ENCODE peak calls at places on chromosomes 1 and 21, in nine cellular contexts. One of them, this sample, is unnamed.

GRCh38 chr1:18470650-18471355 is 9.9 kb upstream of the KLHDC7A start:
- DNase-seq in astrocyte: no peak
- DNase-seq in endodermal cell: peak; percentile 51
- DNase-seq in A549: no peak
- DNase-seq in uterus: no peak
- DNase-seq in AG04450: no peak
- DNase-seq in psoas muscle: no peak
- DNase-seq in colonic mucosa: no peak
- DNase-seq in WERI-Rb-1: no peak
- DNase-seq in this sample: no peak

GRCh38 chr1:183164963-183165362 is 21.1 kb upstream of the LAMC2 start:
- DNase-seq in astrocyte: peak; percentile 36
- DNase-seq in endodermal cell: no peak
- DNase-seq in A549: no peak
- DNase-seq in uterus: no peak
- DNase-seq in AG04450: no peak
- DNase-seq in psoas muscle: no peak
- DNase-seq in colonic mucosa: no peak
- DNase-seq in WERI-Rb-1: no peak
- DNase-seq in this sample: no peak

GRCh38 chr21:43600642-43601397 is 58.5 kb downstream of the HSF2BP start:
- DNase-seq in astrocyte: peak; percentile 98
- DNase-seq in endodermal cell: no peak
- DNase-seq in A549: no peak
- DNase-seq in uterus: no peak
- DNase-seq in AG04450: peak; percentile 84
- DNase-seq in psoas muscle: no peak
- DNase-seq in colonic mucosa: no peak
- DNase-seq in WERI-Rb-1: peak; percentile 51
- DNase-seq in this sample: no peak

GRCh38 chr1:119587328-119587727 is 60.7 kb downstream of the ZNF697 start:
- DNase-seq in astrocyte: peak; percentile 58
- DNase-seq in endodermal cell: no peak
- DNase-seq in A549: no peak
- DNase-seq in uterus: no peak
- DNase-seq in AG04450: no peak
- DNase-seq in psoas muscle: no peak
- DNase-seq in colonic mucosa: no peak
- DNase-seq in WERI-Rb-1: no peak
- DNase-seq in this sample: no peak

GRCh38 chr1:113657126-113657525 is 102.2 kb downstream of the PHTF1 start:
- DNase-seq in astrocyte: no peak
- DNase-seq in endodermal cell: no peak
- DNase-seq in A549: no peak
- DNase-seq in uterus: no peak
- DNase-seq in AG04450: no peak
- DNase-seq in psoas muscle: no peak
- DNase-seq in colonic mucosa: no peak
- DNase-seq in WERI-Rb-1: no peak
- DNase-seq in this sample: no peak

GRCh38 chr1:98086796-98087195 is 166.0 kb upstream of the DPYD start:
- DNase-seq in astrocyte: peak; percentile 100
- DNase-seq in endodermal cell: peak; percentile 48
- DNase-seq in A549: peak; percentile 66
- DNase-seq in uterus: no peak
- DNase-seq in AG04450: peak; percentile 92
- DNase-seq in psoas muscle: no peak
- DNase-seq in colonic mucosa: no peak
- DNase-seq in WERI-Rb-1: no peak
- DNase-seq in this sample: no peak

GRCh38 chr1:92784051-92784638 is 763 bp downstream of the EVI5 start:
- DNase-seq in astrocyte: peak; percentile 71
- DNase-seq in endodermal cell: peak; percentile 68
- DNase-seq in A549: peak; percentile 25
- DNase-seq in uterus: peak; percentile 44
- DNase-seq in AG04450: no peak
- DNase-seq in psoas muscle: peak; percentile 53
- DNase-seq in colonic mucosa: peak; percentile 52
- DNase-seq in WERI-Rb-1: no peak
- DNase-seq in this sample: peak; percentile 32

GRCh38 chr1:234607091-234608025 is 2.6 kb downstream of the IRF2BP2 start:
- DNase-seq in astrocyte: no peak
- DNase-seq in endodermal cell: peak; percentile 67
- DNase-seq in A549: no peak
- DNase-seq in uterus: no peak
- DNase-seq in AG04450: no peak
- DNase-seq in psoas muscle: peak; percentile 31
- DNase-seq in colonic mucosa: no peak
- DNase-seq in WERI-Rb-1: peak; percentile 75
- DNase-seq in this sample: no peak

GRCh38 chr1:16183157-16183556 is 27.3 kb upstream of the EPHA2 start:
- DNase-seq in astrocyte: peak; percentile 92
- DNase-seq in endodermal cell: no peak
- DNase-seq in A549: no peak
- DNase-seq in uterus: no peak
- DNase-seq in AG04450: no peak
- DNase-seq in psoas muscle: no peak
- DNase-seq in colonic mucosa: no peak
- DNase-seq in WERI-Rb-1: no peak
- DNase-seq in this sample: no peak

GRCh38 chr1:17662786-17663185 is 92.3 kb upstream of the ACTL8 start:
- DNase-seq in astrocyte: no peak
- DNase-seq in endodermal cell: no peak
- DNase-seq in A549: no peak
- DNase-seq in uterus: no peak
- DNase-seq in AG04450: no peak
- DNase-seq in psoas muscle: no peak
- DNase-seq in colonic mucosa: no peak
- DNase-seq in WERI-Rb-1: no peak
- DNase-seq in this sample: no peak

GRCh38 chr1:201557572-201557958 is 18.6 kb downstream of the NAV1 start:
- DNase-seq in astrocyte: no peak
- DNase-seq in endodermal cell: no peak
- DNase-seq in A549: no peak
- DNase-seq in uterus: no peak
- DNase-seq in AG04450: no peak
- DNase-seq in psoas muscle: no peak
- DNase-seq in colonic mucosa: no peak
- DNase-seq in WERI-Rb-1: no peak
- DNase-seq in this sample: no peak

GRCh38 chr21:42063206-42063577 is 7.9 kb upstream of the UMODL1 start:
- DNase-seq in astrocyte: no peak
- DNase-seq in endodermal cell: no peak
- DNase-seq in A549: no peak
- DNase-seq in uterus: no peak
- DNase-seq in AG04450: no peak
- DNase-seq in psoas muscle: no peak
- DNase-seq in colonic mucosa: peak; percentile 54
- DNase-seq in WERI-Rb-1: peak; percentile 86
- DNase-seq in this sample: peak; percentile 36

GRCh38 chr21:42062543-42063022 is 8.5 kb upstream of the UMODL1 start:
- DNase-seq in astrocyte: no peak
- DNase-seq in endodermal cell: no peak
- DNase-seq in A549: no peak
- DNase-seq in uterus: no peak
- DNase-seq in AG04450: no peak
- DNase-seq in psoas muscle: no peak
- DNase-seq in colonic mucosa: peak; percentile 54
- DNase-seq in WERI-Rb-1: peak; percentile 54
- DNase-seq in this sample: peak; percentile 82

GRCh38 chr21:42061195-42061865 is 9.8 kb upstream of the UMODL1 start:
- DNase-seq in astrocyte: no peak
- DNase-seq in endodermal cell: no peak
- DNase-seq in A549: no peak
- DNase-seq in uterus: no peak
- DNase-seq in AG04450: no peak
- DNase-seq in psoas muscle: no peak
- DNase-seq in colonic mucosa: peak; percentile 41
- DNase-seq in WERI-Rb-1: no peak
- DNase-seq in this sample: peak; percentile 81

GRCh38 chr21:42060166-42060565 is 11.0 kb upstream of the UMODL1 start:
- DNase-seq in astrocyte: no peak
- DNase-seq in endodermal cell: no peak
- DNase-seq in A549: no peak
- DNase-seq in uterus: no peak
- DNase-seq in AG04450: no peak
- DNase-seq in psoas muscle: no peak
- DNase-seq in colonic mucosa: no peak
- DNase-seq in WERI-Rb-1: no peak
- DNase-seq in this sample: no peak

GRCh38 chr21:42061866-42062542 is 9.1 kb upstream of the UMODL1 start:
- DNase-seq in astrocyte: no peak
- DNase-seq in endodermal cell: no peak
- DNase-seq in A549: no peak
- DNase-seq in uterus: no peak
- DNase-seq in AG04450: no peak
- DNase-seq in psoas muscle: no peak
- DNase-seq in colonic mucosa: no peak
- DNase-seq in WERI-Rb-1: no peak
- DNase-seq in this sample: no peak
- H3K27ac ChIP-seq in astrocyte: no peak overlapping the region
- H3K27ac ChIP-seq in endodermal cell: no peak overlapping the region
- H3K27ac ChIP-seq in A549: no peak overlapping the region
- H3K27ac ChIP-seq in uterus: no peak overlapping the region
- H3K27ac ChIP-seq in AG04450: no peak overlapping the region
- H3K27ac ChIP-seq in psoas muscle: no peak overlapping the region
- H3K27ac ChIP-seq in colonic mucosa: peak overlapping the region; percentile 18
- H3K27ac ChIP-seq in WERI-Rb-1: no peak overlapping the region
- H3K27ac ChIP-seq in this sample: peak overlapping the region; percentile 93

GRCh38 chr1:44617703-44618029 is 56.6 kb downstream of the TMEM53 start:
- DNase-seq in astrocyte: no peak
- DNase-seq in endodermal cell: no peak
- DNase-seq in A549: no peak
- DNase-seq in uterus: no peak
- DNase-seq in AG04450: no peak
- DNase-seq in psoas muscle: no peak
- DNase-seq in colonic mucosa: no peak
- DNase-seq in WERI-Rb-1: no peak
- DNase-seq in this sample: no peak
- H3K27ac ChIP-seq in astrocyte: no peak overlapping the region
- H3K27ac ChIP-seq in endodermal cell: no peak overlapping the region
- H3K27ac ChIP-seq in A549: no peak overlapping the region
- H3K27ac ChIP-seq in uterus: peak overlapping the region; percentile 69
- H3K27ac ChIP-seq in AG04450: no peak overlapping the region
- H3K27ac ChIP-seq in psoas muscle: no peak overlapping the region
- H3K27ac ChIP-seq in colonic mucosa: no peak overlapping the region
- H3K27ac ChIP-seq in WERI-Rb-1: no peak overlapping the region
- H3K27ac ChIP-seq in this sample: no peak overlapping the region

GRCh38 chr1:5596651-5597050 is 395.6 kb downstream of the NPHP4 start:
- DNase-seq in astrocyte: no peak
- DNase-seq in endodermal cell: peak; percentile 45
- DNase-seq in A549: no peak
- DNase-seq in uterus: no peak
- DNase-seq in AG04450: no peak
- DNase-seq in psoas muscle: no peak
- DNase-seq in colonic mucosa: peak; percentile 4
- DNase-seq in WERI-Rb-1: no peak
- DNase-seq in this sample: no peak

GRCh38 chr1:5595531-5596170 is 396.6 kb downstream of the NPHP4 start:
- DNase-seq in astrocyte: no peak
- DNase-seq in endodermal cell: peak; percentile 35
- DNase-seq in A549: no peak
- DNase-seq in uterus: no peak
- DNase-seq in AG04450: no peak
- DNase-seq in psoas muscle: no peak
- DNase-seq in colonic mucosa: peak; percentile 11
- DNase-seq in WERI-Rb-1: no peak
- DNase-seq in this sample: no peak

GRCh38 chr1:5598824-5599395 is 393.3 kb downstream of the NPHP4 start:
- DNase-seq in astrocyte: no peak
- DNase-seq in endodermal cell: peak; percentile 52
- DNase-seq in A549: no peak
- DNase-seq in uterus: no peak
- DNase-seq in AG04450: no peak
- DNase-seq in psoas muscle: no peak
- DNase-seq in colonic mucosa: peak; percentile 3
- DNase-seq in WERI-Rb-1: no peak
- DNase-seq in this sample: no peak

GRCh38 chr1:5597991-5598823 is 394.0 kb downstream of the NPHP4 start:
- DNase-seq in astrocyte: no peak
- DNase-seq in endodermal cell: peak; percentile 64
- DNase-seq in A549: no peak
- DNase-seq in uterus: no peak
- DNase-seq in AG04450: no peak
- DNase-seq in psoas muscle: peak; percentile 21
- DNase-seq in colonic mucosa: peak; percentile 10
- DNase-seq in WERI-Rb-1: no peak
- DNase-seq in this sample: no peak

GRCh38 chr1:5597171-5597864 is 394.9 kb downstream of the NPHP4 start:
- DNase-seq in astrocyte: no peak
- DNase-seq in endodermal cell: peak; percentile 40
- DNase-seq in A549: no peak
- DNase-seq in uterus: no peak
- DNase-seq in AG04450: no peak
- DNase-seq in psoas muscle: no peak
- DNase-seq in colonic mucosa: peak; percentile 11
- DNase-seq in WERI-Rb-1: no peak
- DNase-seq in this sample: no peak
- H3K27ac ChIP-seq in astrocyte: no peak overlapping the region
- H3K27ac ChIP-seq in endodermal cell: no peak overlapping the region
- H3K27ac ChIP-seq in A549: no peak overlapping the region
- H3K27ac ChIP-seq in uterus: no peak overlapping the region
- H3K27ac ChIP-seq in AG04450: no peak overlapping the region
- H3K27ac ChIP-seq in psoas muscle: no peak overlapping the region
- H3K27ac ChIP-seq in colonic mucosa: no peak overlapping the region
- H3K27ac ChIP-seq in WERI-Rb-1: no peak overlapping the region
- H3K27ac ChIP-seq in this sample: no peak overlapping the region

GRCh38 chr21:25934130-25934529 is 199.4 kb downstream of the GABPA start:
- DNase-seq in astrocyte: peak; percentile 95
- DNase-seq in endodermal cell: no peak
- DNase-seq in A549: no peak
- DNase-seq in uterus: no peak
- DNase-seq in AG04450: no peak
- DNase-seq in psoas muscle: no peak
- DNase-seq in colonic mucosa: no peak
- DNase-seq in WERI-Rb-1: no peak
- DNase-seq in this sample: no peak

GRCh38 chr21:25938673-25939395 is 204.1 kb downstream of the GABPA start:
- DNase-seq in astrocyte: no peak
- DNase-seq in endodermal cell: no peak
- DNase-seq in A549: no peak
- DNase-seq in uterus: no peak
- DNase-seq in AG04450: no peak
- DNase-seq in psoas muscle: no peak
- DNase-seq in colonic mucosa: no peak
- DNase-seq in WERI-Rb-1: no peak
- DNase-seq in this sample: no peak

GRCh38 chr21:25936776-25937175 is 202.0 kb downstream of the GABPA start:
- DNase-seq in astrocyte: peak; percentile 70
- DNase-seq in endodermal cell: no peak
- DNase-seq in A549: no peak
- DNase-seq in uterus: no peak
- DNase-seq in AG04450: no peak
- DNase-seq in psoas muscle: no peak
- DNase-seq in colonic mucosa: no peak
- DNase-seq in WERI-Rb-1: no peak
- DNase-seq in this sample: no peak

GRCh38 chr21:25931791-25932190 is 197.0 kb downstream of the GABPA start:
- DNase-seq in astrocyte: no peak
- DNase-seq in endodermal cell: no peak
- DNase-seq in A549: no peak
- DNase-seq in uterus: no peak
- DNase-seq in AG04450: no peak
- DNase-seq in psoas muscle: no peak
- DNase-seq in colonic mucosa: no peak
- DNase-seq in WERI-Rb-1: no peak
- DNase-seq in this sample: no peak

GRCh38 chr21:25934771-25935224 is 200.0 kb downstream of the GABPA start:
- DNase-seq in astrocyte: peak; percentile 98
- DNase-seq in endodermal cell: no peak
- DNase-seq in A549: peak; percentile 15
- DNase-seq in uterus: peak; percentile 76
- DNase-seq in AG04450: peak; percentile 86
- DNase-seq in psoas muscle: peak; percentile 73
- DNase-seq in colonic mucosa: peak; percentile 60
- DNase-seq in WERI-Rb-1: no peak
- DNase-seq in this sample: no peak
- H3K27ac ChIP-seq in astrocyte: peak overlapping the region; percentile 75
- H3K27ac ChIP-seq in endodermal cell: no peak overlapping the region
- H3K27ac ChIP-seq in A549: peak overlapping the region; percentile 63
- H3K27ac ChIP-seq in uterus: peak overlapping the region; percentile 77
- H3K27ac ChIP-seq in AG04450: peak overlapping the region; percentile 90
- H3K27ac ChIP-seq in psoas muscle: peak overlapping the region; percentile 85
- H3K27ac ChIP-seq in colonic mucosa: peak overlapping the region; percentile 34
- H3K27ac ChIP-seq in WERI-Rb-1: no peak overlapping the region
- H3K27ac ChIP-seq in this sample: no peak overlapping the region

This sample was measured in GM12878.